ENCODE peak calls at places on chromosomes 13 and 19, in ten cellular contexts. One of them, this sample, is unnamed.

GRCh38 chr19:16361926-16362325 is 37.3 kb downstream of the KLF2 start:
- DNase-seq in testis: no peak
- DNase-seq in ovary: no peak
- DNase-seq in AG04450: no peak
- DNase-seq in right lobe of liver: no peak
- DNase-seq in ascending aorta: no peak
- DNase-seq in transverse colon: no peak
- DNase-seq in mammary epithelial cell: no peak
- DNase-seq in esophagus muscularis mucosa: no peak
- DNase-seq in A549: no peak
- DNase-seq in this sample: no peak

GRCh38 chr19:16258440-16258903 is 60.8 kb downstream of the AP1M1 start:
- DNase-seq in mammary epithelial cell: no peak
- DNase-seq in ovary: no peak
- DNase-seq in ascending aorta: peak; percentile 62
- DNase-seq in right lobe of liver: peak; percentile 73
- DNase-seq in esophagus muscularis mucosa: peak; percentile 94
- DNase-seq in A549: no peak
- DNase-seq in transverse colon: peak; percentile 44
- DNase-seq in AG04450: no peak
- DNase-seq in testis: peak; percentile 54
- DNase-seq in this sample: no peak

GRCh38 chr13:22161871-22162270 is 491.0 kb downstream of the FGF9 start:
- DNase-seq in ascending aorta: no peak
- DNase-seq in esophagus muscularis mucosa: no peak
- DNase-seq in testis: no peak
- DNase-seq in A549: no peak
- DNase-seq in AG04450: no peak
- DNase-seq in right lobe of liver: no peak
- DNase-seq in ovary: no peak
- DNase-seq in transverse colon: no peak
- DNase-seq in mammary epithelial cell: no peak
- DNase-seq in this sample: no peak

GRCh38 chr13:111475488-111475887 is 155.0 kb downstream of the TEX29 start:
- DNase-seq in transverse colon: no peak
- DNase-seq in esophagus muscularis mucosa: no peak
- DNase-seq in A549: no peak
- DNase-seq in mammary epithelial cell: no peak
- DNase-seq in right lobe of liver: no peak
- DNase-seq in AG04450: no peak
- DNase-seq in ascending aorta: no peak
- DNase-seq in ovary: no peak
- DNase-seq in testis: no peak
- DNase-seq in this sample: no peak

GRCh38 chr13:94028234-94029145 is 451.0 kb downstream of the DCT start:
- DNase-seq in mammary epithelial cell: no peak
- DNase-seq in ascending aorta: no peak
- DNase-seq in transverse colon: no peak
- DNase-seq in AG04450: no peak
- DNase-seq in A549: no peak
- DNase-seq in right lobe of liver: no peak
- DNase-seq in ovary: no peak
- DNase-seq in testis: no peak
- DNase-seq in esophagus muscularis mucosa: no peak
- DNase-seq in this sample: no peak

GRCh38 chr13:94006271-94006670 is 473.2 kb downstream of the DCT start:
- DNase-seq in ascending aorta: no peak
- DNase-seq in transverse colon: no peak
- DNase-seq in mammary epithelial cell: no peak
- DNase-seq in AG04450: no peak
- DNase-seq in A549: no peak
- DNase-seq in testis: no peak
- DNase-seq in ovary: no peak
- DNase-seq in esophagus muscularis mucosa: no peak
- DNase-seq in right lobe of liver: no peak
- DNase-seq in this sample: no peak

GRCh38 chr13:83274679-83275078 is 607.6 kb downstream of the SLITRK1 start:
- DNase-seq in mammary epithelial cell: no peak
- DNase-seq in right lobe of liver: no peak
- DNase-seq in AG04450: no peak
- DNase-seq in ovary: no peak
- DNase-seq in testis: no peak
- DNase-seq in transverse colon: no peak
- DNase-seq in A549: no peak
- DNase-seq in esophagus muscularis mucosa: no peak
- DNase-seq in ascending aorta: no peak
- DNase-seq in this sample: no peak

GRCh38 chr19:40612831-40613668 is 11.9 kb downstream of the LTBP4 start:
- DNase-seq in esophagus muscularis mucosa: no peak
- DNase-seq in AG04450: no peak
- DNase-seq in mammary epithelial cell: no peak
- DNase-seq in ovary: peak; percentile 85
- DNase-seq in transverse colon: peak; percentile 70
- DNase-seq in ascending aorta: no peak
- DNase-seq in testis: peak; percentile 76
- DNase-seq in right lobe of liver: no peak
- DNase-seq in A549: peak; percentile 71
- DNase-seq in this sample: no peak

GRCh38 chr19:57656346-57656745 is 12.4 kb upstream of the ZSCAN4 start:
- DNase-seq in ascending aorta: no peak
- DNase-seq in testis: no peak
- DNase-seq in right lobe of liver: no peak
- DNase-seq in mammary epithelial cell: peak; percentile 28
- DNase-seq in ovary: no peak
- DNase-seq in esophagus muscularis mucosa: peak; percentile 39
- DNase-seq in A549: no peak
- DNase-seq in AG04450: no peak
- DNase-seq in transverse colon: no peak
- DNase-seq in this sample: no peak

GRCh38 chr13:24905242-24905641 is 141.3 kb downstream of the RNF17 start:
- DNase-seq in ascending aorta: no peak
- DNase-seq in AG04450: no peak
- DNase-seq in A549: no peak
- DNase-seq in right lobe of liver: no peak
- DNase-seq in transverse colon: no peak
- DNase-seq in esophagus muscularis mucosa: no peak
- DNase-seq in ovary: no peak
- DNase-seq in mammary epithelial cell: peak; percentile 27
- DNase-seq in testis: no peak
- DNase-seq in this sample: peak; percentile 74

GRCh38 chr19:4337906-4338440 is 654 bp downstream of the STAP2 start:
- DNase-seq in esophagus muscularis mucosa: no peak
- DNase-seq in ascending aorta: no peak
- DNase-seq in transverse colon: peak; percentile 62
- DNase-seq in testis: no peak
- DNase-seq in mammary epithelial cell: peak; percentile 46
- DNase-seq in ovary: no peak
- DNase-seq in A549: no peak
- DNase-seq in AG04450: no peak
- DNase-seq in right lobe of liver: peak; percentile 64
- DNase-seq in this sample: no peak

DNA sequence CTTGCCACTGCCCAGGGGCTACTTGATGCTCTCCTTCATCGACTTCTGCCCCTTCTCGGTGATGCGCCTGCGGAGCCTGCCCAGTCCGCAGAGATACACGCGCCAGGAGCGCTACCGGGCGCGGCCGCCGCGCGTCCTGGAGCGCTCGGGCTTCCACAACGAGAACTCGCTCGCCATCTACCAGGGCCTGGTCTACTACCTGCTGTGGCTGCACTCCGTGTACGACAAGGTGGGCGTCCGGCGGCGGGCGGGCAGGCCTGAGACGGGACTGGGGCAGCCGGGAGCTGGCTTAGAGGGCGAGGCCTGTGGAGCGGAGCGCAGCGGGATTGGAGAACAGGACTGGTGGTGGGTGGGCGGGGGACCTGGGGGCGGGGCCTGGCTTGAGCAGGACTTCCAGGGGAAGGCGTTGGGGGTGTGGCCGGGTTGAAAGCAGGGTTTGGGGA is 12.7 kb upstream of the PSMD8 start:
- DNase-seq in testis: peak; percentile 83
- DNase-seq in mammary epithelial cell: peak; percentile 81
- DNase-seq in esophagus muscularis mucosa: peak; percentile 93
- DNase-seq in right lobe of liver: peak; percentile 72
- DNase-seq in ovary: peak; percentile 61
- DNase-seq in ascending aorta: no peak
- DNase-seq in AG04450: no peak
- DNase-seq in A549: peak; percentile 99
- DNase-seq in transverse colon: peak; percentile 79
- DNase-seq in this sample: peak; percentile 80
- TF ChIP-seq CTCF in testis: peak; percentile 20
- TF ChIP-seq CTCF in mammary epithelial cell: no peak
- TF ChIP-seq CTCF in esophagus muscularis mucosa: no peak
- TF ChIP-seq CTCF in right lobe of liver: no peak
- TF ChIP-seq CTCF in ovary: no peak
- TF ChIP-seq CTCF in ascending aorta: no peak
- TF ChIP-seq CTCF in AG04450: peak; percentile 19
- TF ChIP-seq CTCF in A549: no peak
- TF ChIP-seq CTCF in transverse colon: peak; percentile 25
- TF ChIP-seq CTCF in this sample: no peak

DNA sequence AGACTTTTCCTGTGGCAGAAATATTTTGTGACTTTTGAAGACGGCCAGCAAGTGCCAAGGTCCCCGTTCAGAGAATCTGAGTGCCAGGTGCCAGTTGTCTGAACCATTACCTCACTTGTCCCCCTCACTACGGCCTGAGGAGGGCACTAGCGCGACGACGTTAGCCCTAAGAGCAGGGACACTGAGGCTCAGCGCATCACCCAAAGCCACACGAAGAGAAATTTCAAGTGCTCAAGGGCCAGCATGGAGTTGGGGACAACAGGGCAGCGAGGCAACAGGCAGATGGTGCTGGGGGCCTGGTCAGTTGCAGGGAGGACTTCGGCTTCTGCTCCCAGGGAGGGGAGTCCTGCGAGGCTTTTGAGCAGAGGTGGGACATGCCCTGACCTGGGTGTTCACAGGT is 9.5 kb upstream of the TYK2 start:
- DNase-seq in A549: no peak
- DNase-seq in esophagus muscularis mucosa: no peak
- DNase-seq in ovary: no peak
- DNase-seq in ascending aorta: no peak
- DNase-seq in AG04450: no peak
- DNase-seq in transverse colon: no peak
- DNase-seq in right lobe of liver: no peak
- DNase-seq in testis: no peak
- DNase-seq in mammary epithelial cell: no peak
- DNase-seq in this sample: no peak
- TF ChIP-seq CTCF in A549: no peak
- TF ChIP-seq CTCF in esophagus muscularis mucosa: no peak
- TF ChIP-seq CTCF in ovary: no peak
- TF ChIP-seq CTCF in ascending aorta: no peak
- TF ChIP-seq CTCF in AG04450: peak; percentile 27
- TF ChIP-seq CTCF in transverse colon: no peak
- TF ChIP-seq CTCF in right lobe of liver: no peak
- TF ChIP-seq CTCF in testis: no peak
- TF ChIP-seq CTCF in mammary epithelial cell: no peak
- TF ChIP-seq CTCF in this sample: no peak

DNA sequence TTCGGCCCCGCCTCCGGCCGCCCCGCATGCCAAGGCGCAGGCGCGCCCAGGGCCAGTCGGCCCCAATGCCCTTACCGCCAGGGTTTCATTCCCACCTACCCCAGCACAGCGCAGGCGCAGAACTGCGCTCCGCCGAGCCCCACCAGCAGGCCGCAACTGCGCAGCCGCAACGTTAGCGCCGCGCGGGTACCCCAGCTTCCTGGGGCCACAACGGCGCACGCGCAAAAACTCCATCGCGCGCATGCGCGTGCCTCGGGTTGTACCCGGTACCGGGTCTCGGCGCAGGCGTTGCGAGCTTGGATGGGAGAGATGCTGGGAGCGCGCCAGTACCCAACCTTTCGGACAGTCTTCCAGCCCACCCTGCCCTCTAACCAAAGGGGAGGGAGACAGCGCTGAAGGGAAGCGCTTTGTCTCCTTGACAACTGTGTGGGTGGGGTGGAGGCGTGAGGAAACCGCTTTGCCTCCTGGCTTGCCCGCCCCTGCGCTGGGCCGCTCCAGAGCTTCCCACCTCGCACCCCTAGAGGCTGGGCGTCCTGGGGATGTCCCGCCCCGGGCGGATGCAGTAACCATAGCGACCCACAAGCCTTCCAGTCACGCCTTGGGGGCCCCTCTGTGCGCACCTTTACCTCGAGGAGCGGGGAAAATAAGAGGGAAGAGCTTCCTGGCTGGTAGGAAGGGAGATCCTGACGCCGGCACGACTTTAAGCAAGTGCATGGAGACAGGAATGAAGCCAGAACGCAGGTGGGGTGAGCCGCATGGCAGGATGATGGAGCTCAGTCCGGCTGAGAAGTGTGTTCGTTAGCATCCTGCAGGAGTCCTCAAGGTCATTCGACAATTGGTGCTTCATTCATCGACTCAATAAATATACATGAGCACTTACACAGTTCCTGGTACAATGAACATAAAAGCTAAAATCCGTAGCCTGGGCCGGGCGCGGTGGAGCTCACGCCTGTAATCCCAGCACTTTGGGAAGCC is 525 bp upstream of the MYPOP start:
- DNase-seq in transverse colon: peak; percentile 99
- DNase-seq in A549: peak; percentile 100
- DNase-seq in ovary: peak; percentile 100
- DNase-seq in AG04450: peak; percentile 93
- DNase-seq in esophagus muscularis mucosa: peak; percentile 97
- DNase-seq in ascending aorta: peak; percentile 88
- DNase-seq in mammary epithelial cell: peak; percentile 98
- DNase-seq in testis: peak; percentile 96
- DNase-seq in right lobe of liver: peak; percentile 99
- DNase-seq in this sample: peak; percentile 98
- TF ChIP-seq CTCF in transverse colon: no peak
- TF ChIP-seq CTCF in A549: no peak
- TF ChIP-seq CTCF in ovary: no peak
- TF ChIP-seq CTCF in AG04450: no peak
- TF ChIP-seq CTCF in esophagus muscularis mucosa: no peak
- TF ChIP-seq CTCF in ascending aorta: no peak
- TF ChIP-seq CTCF in mammary epithelial cell: no peak
- TF ChIP-seq CTCF in testis: no peak
- TF ChIP-seq CTCF in right lobe of liver: peak; percentile 16
- TF ChIP-seq CTCF in this sample: no peak

GRCh38 chr19:13890136-13890535 is 13.2 kb downstream of the NANOS3 start:
- DNase-seq in right lobe of liver: no peak
- DNase-seq in mammary epithelial cell: no peak
- DNase-seq in A549: no peak
- DNase-seq in ovary: no peak
- DNase-seq in esophagus muscularis mucosa: no peak
- DNase-seq in transverse colon: no peak
- DNase-seq in AG04450: no peak
- DNase-seq in ascending aorta: no peak
- DNase-seq in testis: no peak
- DNase-seq in this sample: no peak
- TF ChIP-seq CTCF in right lobe of liver: no peak
- TF ChIP-seq CTCF in mammary epithelial cell: no peak
- TF ChIP-seq CTCF in A549: no peak
- TF ChIP-seq CTCF in ovary: no peak
- TF ChIP-seq CTCF in esophagus muscularis mucosa: no peak
- TF ChIP-seq CTCF in transverse colon: no peak
- TF ChIP-seq CTCF in AG04450: no peak
- TF ChIP-seq CTCF in ascending aorta: no peak
- TF ChIP-seq CTCF in testis: no peak
- TF ChIP-seq CTCF in this sample: no peak

GRCh38 chr19:35509018-35509652 is 4.3 kb downstream of the DMKN start:
- DNase-seq in ovary: peak; percentile 49
- DNase-seq in esophagus muscularis mucosa: no peak
- DNase-seq in mammary epithelial cell: peak; percentile 79
- DNase-seq in right lobe of liver: no peak
- DNase-seq in transverse colon: peak; percentile 71
- DNase-seq in AG04450: no peak
- DNase-seq in ascending aorta: no peak
- DNase-seq in A549: no peak
- DNase-seq in testis: no peak
- DNase-seq in this sample: peak; percentile 79
- TF ChIP-seq CTCF in ovary: no peak
- TF ChIP-seq CTCF in esophagus muscularis mucosa: no peak
- TF ChIP-seq CTCF in mammary epithelial cell: no peak
- TF ChIP-seq CTCF in right lobe of liver: no peak
- TF ChIP-seq CTCF in transverse colon: no peak
- TF ChIP-seq CTCF in AG04450: no peak
- TF ChIP-seq CTCF in ascending aorta: no peak
- TF ChIP-seq CTCF in A549: no peak
- TF ChIP-seq CTCF in testis: no peak
- TF ChIP-seq CTCF in this sample: no peak

This sample was measured in MCF 10A.